ENCODE peak calls at places on chromosomes 5 and 9, in nine cellular contexts. One of them, this sample, is unnamed.

GRCh38 chr5:125587631-125588030 is 835.6 kb upstream of the GRAMD2B start:
- DNase-seq in heart left ventricle: no peak
- DNase-seq in stimulated activated CD8-positive, alpha-beta memory T cell treated with anti-CD3 and anti-CD28 coated beads, Interleukin-7, amount 100 ng/mL, for 1 hour: no peak
- DNase-seq in T1000: no peak
- DNase-seq in activated effector memory CD4-positive, alpha-beta T cell treated with anti-CD3 and anti-CD28 coated beads, Interleukin-2, amount 50 U/mL, for 16 hours: no peak
- DNase-seq in naive thymus-derived CD4-positive, alpha-beta T cell: no peak
- DNase-seq in iPS-NIHi11: no peak
- DNase-seq in fibroblast of lung: peak; percentile 50
- DNase-seq in foreskin fibroblast: peak; percentile 46
- DNase-seq in this sample: no peak

GRCh38 chr9:15150939-15151338 is 156.1 kb downstream of the TTC39B start:
- DNase-seq in heart left ventricle: no peak
- DNase-seq in stimulated activated CD8-positive, alpha-beta memory T cell treated with anti-CD3 and anti-CD28 coated beads, Interleukin-7, amount 100 ng/mL, for 1 hour: no peak
- DNase-seq in T1000: no peak
- DNase-seq in activated effector memory CD4-positive, alpha-beta T cell treated with anti-CD3 and anti-CD28 coated beads, Interleukin-2, amount 50 U/mL, for 16 hours: no peak
- DNase-seq in naive thymus-derived CD4-positive, alpha-beta T cell: no peak
- DNase-seq in iPS-NIHi11: no peak
- DNase-seq in fibroblast of lung: no peak
- DNase-seq in foreskin fibroblast: no peak
- DNase-seq in this sample: no peak

GRCh38 chr9:22240619-22241018 is 206.0 kb upstream of the DMRTA1 start:
- DNase-seq in heart left ventricle: no peak
- DNase-seq in stimulated activated CD8-positive, alpha-beta memory T cell treated with anti-CD3 and anti-CD28 coated beads, Interleukin-7, amount 100 ng/mL, for 1 hour: no peak
- DNase-seq in T1000: no peak
- DNase-seq in activated effector memory CD4-positive, alpha-beta T cell treated with anti-CD3 and anti-CD28 coated beads, Interleukin-2, amount 50 U/mL, for 16 hours: no peak
- DNase-seq in naive thymus-derived CD4-positive, alpha-beta T cell: no peak
- DNase-seq in iPS-NIHi11: no peak
- DNase-seq in fibroblast of lung: peak; percentile 49
- DNase-seq in foreskin fibroblast: peak; percentile 32
- DNase-seq in this sample: peak; percentile 80

GRCh38 chr5:35319231-35320002 is 89.1 kb upstream of the PRLR start:
- DNase-seq in heart left ventricle: peak; percentile 51
- DNase-seq in stimulated activated CD8-positive, alpha-beta memory T cell treated with anti-CD3 and anti-CD28 coated beads, Interleukin-7, amount 100 ng/mL, for 1 hour: no peak
- DNase-seq in T1000: peak; percentile 58
- DNase-seq in activated effector memory CD4-positive, alpha-beta T cell treated with anti-CD3 and anti-CD28 coated beads, Interleukin-2, amount 50 U/mL, for 16 hours: peak; percentile 76
- DNase-seq in naive thymus-derived CD4-positive, alpha-beta T cell: no peak
- DNase-seq in iPS-NIHi11: no peak
- DNase-seq in fibroblast of lung: no peak
- DNase-seq in foreskin fibroblast: no peak
- DNase-seq in this sample: peak; percentile 49

GRCh38 chr5:161925960-161926359 is 78.0 kb downstream of the GABRA1 start:
- DNase-seq in heart left ventricle: no peak
- DNase-seq in stimulated activated CD8-positive, alpha-beta memory T cell treated with anti-CD3 and anti-CD28 coated beads, Interleukin-7, amount 100 ng/mL, for 1 hour: no peak
- DNase-seq in T1000: no peak
- DNase-seq in activated effector memory CD4-positive, alpha-beta T cell treated with anti-CD3 and anti-CD28 coated beads, Interleukin-2, amount 50 U/mL, for 16 hours: no peak
- DNase-seq in naive thymus-derived CD4-positive, alpha-beta T cell: no peak
- DNase-seq in iPS-NIHi11: no peak
- DNase-seq in fibroblast of lung: no peak
- DNase-seq in foreskin fibroblast: no peak
- DNase-seq in this sample: no peak

GRCh38 chr9:106925392-106925791 is 62.4 kb downstream of the ZNF462 start:
- DNase-seq in heart left ventricle: no peak
- DNase-seq in stimulated activated CD8-positive, alpha-beta memory T cell treated with anti-CD3 and anti-CD28 coated beads, Interleukin-7, amount 100 ng/mL, for 1 hour: no peak
- DNase-seq in T1000: no peak
- DNase-seq in activated effector memory CD4-positive, alpha-beta T cell treated with anti-CD3 and anti-CD28 coated beads, Interleukin-2, amount 50 U/mL, for 16 hours: no peak
- DNase-seq in naive thymus-derived CD4-positive, alpha-beta T cell: no peak
- DNase-seq in iPS-NIHi11: no peak
- DNase-seq in fibroblast of lung: no peak
- DNase-seq in foreskin fibroblast: no peak
- DNase-seq in this sample: no peak

GRCh38 chr9:69380811-69381210 is 55.8 kb downstream of the ENTREP1 start:
- DNase-seq in heart left ventricle: no peak
- DNase-seq in stimulated activated CD8-positive, alpha-beta memory T cell treated with anti-CD3 and anti-CD28 coated beads, Interleukin-7, amount 100 ng/mL, for 1 hour: no peak
- DNase-seq in T1000: no peak
- DNase-seq in activated effector memory CD4-positive, alpha-beta T cell treated with anti-CD3 and anti-CD28 coated beads, Interleukin-2, amount 50 U/mL, for 16 hours: no peak
- DNase-seq in naive thymus-derived CD4-positive, alpha-beta T cell: no peak
- DNase-seq in iPS-NIHi11: no peak
- DNase-seq in fibroblast of lung: no peak
- DNase-seq in foreskin fibroblast: peak; percentile 9
- DNase-seq in this sample: peak; percentile 17

GRCh38 chr9:132032584-132032945 is 47.1 kb downstream of the MED27 start:
- DNase-seq in heart left ventricle: no peak
- DNase-seq in stimulated activated CD8-positive, alpha-beta memory T cell treated with anti-CD3 and anti-CD28 coated beads, Interleukin-7, amount 100 ng/mL, for 1 hour: no peak
- DNase-seq in T1000: no peak
- DNase-seq in activated effector memory CD4-positive, alpha-beta T cell treated with anti-CD3 and anti-CD28 coated beads, Interleukin-2, amount 50 U/mL, for 16 hours: no peak
- DNase-seq in naive thymus-derived CD4-positive, alpha-beta T cell: no peak
- DNase-seq in iPS-NIHi11: no peak
- DNase-seq in fibroblast of lung: no peak
- DNase-seq in foreskin fibroblast: no peak
- DNase-seq in this sample: no peak

GRCh38 chr5:8227114-8227513 is 358.2 kb downstream of the MTRR start:
- DNase-seq in heart left ventricle: no peak
- DNase-seq in stimulated activated CD8-positive, alpha-beta memory T cell treated with anti-CD3 and anti-CD28 coated beads, Interleukin-7, amount 100 ng/mL, for 1 hour: no peak
- DNase-seq in T1000: no peak
- DNase-seq in activated effector memory CD4-positive, alpha-beta T cell treated with anti-CD3 and anti-CD28 coated beads, Interleukin-2, amount 50 U/mL, for 16 hours: no peak
- DNase-seq in naive thymus-derived CD4-positive, alpha-beta T cell: no peak
- DNase-seq in iPS-NIHi11: no peak
- DNase-seq in fibroblast of lung: no peak
- DNase-seq in foreskin fibroblast: no peak
- DNase-seq in this sample: no peak

GRCh38 chr5:158458086-158458485 is 599.1 kb upstream of the CLINT1 start:
- DNase-seq in heart left ventricle: no peak
- DNase-seq in stimulated activated CD8-positive, alpha-beta memory T cell treated with anti-CD3 and anti-CD28 coated beads, Interleukin-7, amount 100 ng/mL, for 1 hour: no peak
- DNase-seq in T1000: no peak
- DNase-seq in activated effector memory CD4-positive, alpha-beta T cell treated with anti-CD3 and anti-CD28 coated beads, Interleukin-2, amount 50 U/mL, for 16 hours: no peak
- DNase-seq in naive thymus-derived CD4-positive, alpha-beta T cell: no peak
- DNase-seq in iPS-NIHi11: no peak
- DNase-seq in fibroblast of lung: no peak
- DNase-seq in foreskin fibroblast: no peak
- DNase-seq in this sample: no peak

GRCh38 chr5:108036484-108036883 is 345.4 kb downstream of the FBXL17 start:
- DNase-seq in heart left ventricle: no peak
- DNase-seq in stimulated activated CD8-positive, alpha-beta memory T cell treated with anti-CD3 and anti-CD28 coated beads, Interleukin-7, amount 100 ng/mL, for 1 hour: no peak
- DNase-seq in T1000: no peak
- DNase-seq in activated effector memory CD4-positive, alpha-beta T cell treated with anti-CD3 and anti-CD28 coated beads, Interleukin-2, amount 50 U/mL, for 16 hours: no peak
- DNase-seq in naive thymus-derived CD4-positive, alpha-beta T cell: no peak
- DNase-seq in iPS-NIHi11: no peak
- DNase-seq in fibroblast of lung: no peak
- DNase-seq in foreskin fibroblast: no peak
- DNase-seq in this sample: no peak

GRCh38 chr5:93070938-93071337 is 510.1 kb downstream of the NR2F1-AS1 start:
- DNase-seq in heart left ventricle: no peak
- DNase-seq in stimulated activated CD8-positive, alpha-beta memory T cell treated with anti-CD3 and anti-CD28 coated beads, Interleukin-7, amount 100 ng/mL, for 1 hour: no peak
- DNase-seq in T1000: no peak
- DNase-seq in activated effector memory CD4-positive, alpha-beta T cell treated with anti-CD3 and anti-CD28 coated beads, Interleukin-2, amount 50 U/mL, for 16 hours: no peak
- DNase-seq in naive thymus-derived CD4-positive, alpha-beta T cell: no peak
- DNase-seq in iPS-NIHi11: no peak
- DNase-seq in fibroblast of lung: peak; percentile 24
- DNase-seq in foreskin fibroblast: no peak
- DNase-seq in this sample: peak; percentile 20

GRCh38 chr5:20832204-20833080 is 844.4 kb upstream of the CDH18 start:
- DNase-seq in heart left ventricle: no peak
- DNase-seq in stimulated activated CD8-positive, alpha-beta memory T cell treated with anti-CD3 and anti-CD28 coated beads, Interleukin-7, amount 100 ng/mL, for 1 hour: no peak
- DNase-seq in T1000: no peak
- DNase-seq in activated effector memory CD4-positive, alpha-beta T cell treated with anti-CD3 and anti-CD28 coated beads, Interleukin-2, amount 50 U/mL, for 16 hours: no peak
- DNase-seq in naive thymus-derived CD4-positive, alpha-beta T cell: no peak
- DNase-seq in iPS-NIHi11: peak; percentile 8
- DNase-seq in fibroblast of lung: no peak
- DNase-seq in foreskin fibroblast: no peak
- DNase-seq in this sample: no peak

This sample was measured in RPMI7951.